ENCODE peak calls at places on chromosomes 5 and 9, in six cellular contexts. One of them, this sample, is unnamed.

GRCh38 chr5:140344683-140345423 is 1.6 kb downstream of the HBEGF start:
- DNase-seq in GM23338: peak; percentile 65
- DNase-seq in spleen: peak; percentile 44
- DNase-seq in uterus: no peak
- DNase-seq in body of pancreas: no peak
- DNase-seq in left ventricle myocardium inferior: no peak
- DNase-seq in this sample: no peak

GRCh38 chr5:9851458-9851857 is 221.3 kb upstream of the TAS2R1 start:
- DNase-seq in left ventricle myocardium inferior: no peak
- DNase-seq in body of pancreas: no peak
- DNase-seq in GM23338: no peak
- DNase-seq in uterus: no peak
- DNase-seq in spleen: no peak
- DNase-seq in this sample: peak; percentile 96

GRCh38 chr5:174610968-174611367 is 113.4 kb upstream of the MSX2 start:
- DNase-seq in left ventricle myocardium inferior: no peak
- DNase-seq in spleen: no peak
- DNase-seq in GM23338: no peak
- DNase-seq in uterus: no peak
- DNase-seq in body of pancreas: peak; percentile 14
- DNase-seq in this sample: peak; percentile 41

GRCh38 chr5:149062371-149063016 is 368 bp downstream of the SH3TC2 start:
- DNase-seq in spleen: no peak
- DNase-seq in uterus: no peak
- DNase-seq in left ventricle myocardium inferior: no peak
- DNase-seq in body of pancreas: no peak
- DNase-seq in GM23338: no peak
- DNase-seq in this sample: peak; percentile 79

GRCh38 chr9:297104-297794 is 82.6 kb downstream of the DOCK8 start:
- DNase-seq in GM23338: no peak
- DNase-seq in left ventricle myocardium inferior: no peak
- DNase-seq in uterus: no peak
- DNase-seq in body of pancreas: no peak
- DNase-seq in spleen: peak; percentile 82
- DNase-seq in this sample: no peak

GRCh38 chr5:154868702-154869101 is 10.3 kb downstream of the CNOT8 start:
- DNase-seq in left ventricle myocardium inferior: no peak
- DNase-seq in body of pancreas: no peak
- DNase-seq in spleen: no peak
- DNase-seq in uterus: no peak
- DNase-seq in GM23338: peak; percentile 69
- DNase-seq in this sample: no peak

GRCh38 chr5:107542831-107543231 is 127.9 kb downstream of the EFNA5 start:
- DNase-seq in body of pancreas: peak; percentile 70
- DNase-seq in uterus: peak; percentile 69
- DNase-seq in spleen: no peak
- DNase-seq in left ventricle myocardium inferior: peak; percentile 74
- DNase-seq in GM23338: no peak
- DNase-seq in this sample: peak; percentile 77

GRCh38 chr5:149427374-149427773 is 48.3 kb upstream of the IL17B start:
- DNase-seq in GM23338: no peak
- DNase-seq in body of pancreas: no peak
- DNase-seq in uterus: no peak
- DNase-seq in spleen: no peak
- DNase-seq in left ventricle myocardium inferior: no peak
- DNase-seq in this sample: no peak

GRCh38 chr9:135067091-135067710 is 20.3 kb upstream of the OLFM1 start:
- DNase-seq in body of pancreas: peak; percentile 5
- DNase-seq in uterus: peak; percentile 4
- DNase-seq in GM23338: no peak
- DNase-seq in spleen: peak; percentile 31
- DNase-seq in left ventricle myocardium inferior: no peak
- DNase-seq in this sample: no peak

GRCh38 chr9:108162664-108163063 is 673.1 kb upstream of the KLF4 start:
- DNase-seq in body of pancreas: no peak
- DNase-seq in GM23338: no peak
- DNase-seq in spleen: no peak
- DNase-seq in uterus: no peak
- DNase-seq in left ventricle myocardium inferior: no peak
- DNase-seq in this sample: peak; percentile 91

GRCh38 chr5:67475489-67475888 is 278.9 kb upstream of the CD180 start:
- DNase-seq in GM23338: no peak
- DNase-seq in uterus: no peak
- DNase-seq in left ventricle myocardium inferior: no peak
- DNase-seq in spleen: no peak
- DNase-seq in body of pancreas: no peak
- DNase-seq in this sample: no peak

GRCh38 chr5:153520137-153520536 is 29.7 kb downstream of the GRIA1 start:
- DNase-seq in spleen: no peak
- DNase-seq in body of pancreas: no peak
- DNase-seq in GM23338: no peak
- DNase-seq in uterus: no peak
- DNase-seq in left ventricle myocardium inferior: no peak
- DNase-seq in this sample: no peak

GRCh38 chr9:82170079-82170662 is 181.6 kb downstream of the SPATA31D1 start:
- DNase-seq in GM23338: peak; percentile 17
- DNase-seq in body of pancreas: no peak
- DNase-seq in spleen: no peak
- DNase-seq in left ventricle myocardium inferior: no peak
- DNase-seq in uterus: no peak
- DNase-seq in this sample: peak; percentile 15

GRCh38 chr5:117486291-117486690 is 911.7 kb upstream of the SEMA6A start:
- DNase-seq in spleen: no peak
- DNase-seq in uterus: no peak
- DNase-seq in body of pancreas: no peak
- DNase-seq in left ventricle myocardium inferior: no peak
- DNase-seq in GM23338: no peak
- DNase-seq in this sample: no peak

GRCh38 chr9:81625969-81626368 is 63.4 kb downstream of the TLE1 start:
- DNase-seq in body of pancreas: no peak
- DNase-seq in GM23338: no peak
- DNase-seq in left ventricle myocardium inferior: no peak
- DNase-seq in spleen: no peak
- DNase-seq in uterus: no peak
- DNase-seq in this sample: no peak

GRCh38 chr5:92371171-92371888 is 988.2 kb upstream of the ARRDC3 start:
- DNase-seq in spleen: no peak
- DNase-seq in body of pancreas: no peak
- DNase-seq in left ventricle myocardium inferior: no peak
- DNase-seq in uterus: no peak
- DNase-seq in GM23338: peak; percentile 8
- DNase-seq in this sample: no peak

GRCh38 chr5:173671121-173671949 is 54.9 kb upstream of the BOD1 start:
- DNase-seq in left ventricle myocardium inferior: peak; percentile 50
- DNase-seq in body of pancreas: peak; percentile 38
- DNase-seq in GM23338: no peak
- DNase-seq in uterus: peak; percentile 55
- DNase-seq in spleen: no peak
- DNase-seq in this sample: peak; percentile 26

GRCh38 chr5:88659529-88660325 is 223.3 kb downstream of the MEF2C start:
- DNase-seq in uterus: no peak
- DNase-seq in GM23338: peak; percentile 68
- DNase-seq in left ventricle myocardium inferior: no peak
- DNase-seq in spleen: no peak
- DNase-seq in body of pancreas: no peak
- DNase-seq in this sample: no peak

GRCh38 chr9:87148391-87149237 is 201.3 kb upstream of the GAS1 start:
- DNase-seq in uterus: peak; percentile 86
- DNase-seq in GM23338: peak; percentile 93
- DNase-seq in spleen: peak; percentile 77
- DNase-seq in left ventricle myocardium inferior: peak; percentile 89
- DNase-seq in body of pancreas: peak; percentile 77
- DNase-seq in this sample: peak; percentile 81

GRCh38 chr5:37838152-37838932 is 1.5 kb downstream of the GDNF start:
- DNase-seq in GM23338: peak; percentile 79
- DNase-seq in uterus: peak; percentile 18
- DNase-seq in spleen: no peak
- DNase-seq in body of pancreas: no peak
- DNase-seq in left ventricle myocardium inferior: no peak
- DNase-seq in this sample: peak; percentile 66

GRCh38 chr9:734831-735511 is 106.5 kb upstream of the DMRT1 start:
- DNase-seq in GM23338: no peak
- DNase-seq in uterus: peak; percentile 33
- DNase-seq in body of pancreas: no peak
- DNase-seq in spleen: no peak
- DNase-seq in left ventricle myocardium inferior: no peak
- DNase-seq in this sample: peak; percentile 99

GRCh38 chr5:66129184-66129583 is 14.9 kb upstream of the SREK1 start:
- DNase-seq in spleen: no peak
- DNase-seq in left ventricle myocardium inferior: no peak
- DNase-seq in uterus: no peak
- DNase-seq in GM23338: no peak
- DNase-seq in body of pancreas: no peak
- DNase-seq in this sample: no peak

GRCh38 chr9:95504053-95504963 is 12.5 kb downstream of the PTCH1 start:
- DNase-seq in left ventricle myocardium inferior: no peak
- DNase-seq in spleen: no peak
- DNase-seq in body of pancreas: no peak
- DNase-seq in GM23338: peak; percentile 84
- DNase-seq in uterus: no peak
- DNase-seq in this sample: peak; percentile 69

GRCh38 chr5:175745212-175745611 is 87.3 kb downstream of the HRH2 start:
- DNase-seq in body of pancreas: no peak
- DNase-seq in uterus: no peak
- DNase-seq in spleen: no peak
- DNase-seq in left ventricle myocardium inferior: no peak
- DNase-seq in GM23338: no peak
- DNase-seq in this sample: no peak

GRCh38 chr5:139635606-139636206 is 12.4 kb upstream of the CXXC5 start:
- DNase-seq in body of pancreas: peak; percentile 70
- DNase-seq in uterus: peak; percentile 62
- DNase-seq in left ventricle myocardium inferior: peak; percentile 85
- DNase-seq in GM23338: peak; percentile 87
- DNase-seq in spleen: peak; percentile 91
- DNase-seq in this sample: peak; percentile 98

GRCh38 chr5:151678713-151679112 is 8.0 kb downstream of the SPARC start:
- DNase-seq in left ventricle myocardium inferior: no peak
- DNase-seq in body of pancreas: no peak
- DNase-seq in uterus: no peak
- DNase-seq in spleen: no peak
- DNase-seq in GM23338: no peak
- DNase-seq in this sample: no peak

GRCh38 chr9:78132688-78133033 is 101.0 kb upstream of the GNAQ start:
- DNase-seq in spleen: no peak
- DNase-seq in GM23338: no peak
- DNase-seq in body of pancreas: no peak
- DNase-seq in uterus: no peak
- DNase-seq in left ventricle myocardium inferior: no peak
- DNase-seq in this sample: no peak
- H3K4me3 ChIP-seq in spleen: no peak overlapping the region
- H3K4me3 ChIP-seq in GM23338: no peak overlapping the region
- H3K4me3 ChIP-seq in body of pancreas: no peak overlapping the region
- H3K4me3 ChIP-seq in uterus: no peak overlapping the region
- H3K4me3 ChIP-seq in left ventricle myocardium inferior: peak overlapping the region; percentile 18
- H3K4me3 ChIP-seq in this sample: peak overlapping the region; percentile 28

GRCh38 chr9:1745980-1746379 is 269.2 kb upstream of the SMARCA2 start:
- DNase-seq in spleen: no peak
- DNase-seq in left ventricle myocardium inferior: no peak
- DNase-seq in GM23338: no peak
- DNase-seq in body of pancreas: no peak
- DNase-seq in uterus: no peak
- DNase-seq in this sample: no peak

GRCh38 chr9:1743121-1743710 is 271.9 kb upstream of the SMARCA2 start:
- DNase-seq in body of pancreas: no peak
- DNase-seq in left ventricle myocardium inferior: no peak
- DNase-seq in GM23338: no peak
- DNase-seq in uterus: no peak
- DNase-seq in spleen: no peak
- DNase-seq in this sample: no peak

DNA sequence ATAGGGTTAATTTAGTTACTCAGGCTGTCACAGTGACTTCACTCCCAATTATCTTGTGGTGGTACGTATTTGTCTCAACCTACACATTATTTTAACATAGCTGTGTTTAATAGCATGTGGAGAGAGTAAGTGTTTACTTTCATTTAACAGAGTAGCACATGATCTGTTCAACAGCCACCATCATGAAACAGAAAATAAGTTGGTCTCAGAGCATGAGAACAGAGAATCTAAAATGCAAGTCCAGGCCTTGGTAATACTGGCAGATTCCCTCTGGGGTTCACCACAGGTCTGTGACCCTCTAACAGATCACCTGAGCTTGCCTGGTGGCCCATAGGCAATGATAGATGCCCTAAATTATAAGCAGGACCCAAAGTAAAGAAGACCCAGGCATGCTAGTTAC is 267.6 kb upstream of the SMARCA2 start:
- DNase-seq in left ventricle myocardium inferior: no peak
- DNase-seq in GM23338: no peak
- DNase-seq in body of pancreas: no peak
- DNase-seq in uterus: no peak
- DNase-seq in spleen: no peak
- DNase-seq in this sample: no peak
- TF ChIP-seq CTCF in left ventricle myocardium inferior: no peak
- TF ChIP-seq CTCF in GM23338: no peak
- TF ChIP-seq CTCF in body of pancreas: no peak
- TF ChIP-seq CTCF in uterus: no peak
- TF ChIP-seq CTCF in spleen: no peak
- TF ChIP-seq CTCF in this sample: no peak

DNA sequence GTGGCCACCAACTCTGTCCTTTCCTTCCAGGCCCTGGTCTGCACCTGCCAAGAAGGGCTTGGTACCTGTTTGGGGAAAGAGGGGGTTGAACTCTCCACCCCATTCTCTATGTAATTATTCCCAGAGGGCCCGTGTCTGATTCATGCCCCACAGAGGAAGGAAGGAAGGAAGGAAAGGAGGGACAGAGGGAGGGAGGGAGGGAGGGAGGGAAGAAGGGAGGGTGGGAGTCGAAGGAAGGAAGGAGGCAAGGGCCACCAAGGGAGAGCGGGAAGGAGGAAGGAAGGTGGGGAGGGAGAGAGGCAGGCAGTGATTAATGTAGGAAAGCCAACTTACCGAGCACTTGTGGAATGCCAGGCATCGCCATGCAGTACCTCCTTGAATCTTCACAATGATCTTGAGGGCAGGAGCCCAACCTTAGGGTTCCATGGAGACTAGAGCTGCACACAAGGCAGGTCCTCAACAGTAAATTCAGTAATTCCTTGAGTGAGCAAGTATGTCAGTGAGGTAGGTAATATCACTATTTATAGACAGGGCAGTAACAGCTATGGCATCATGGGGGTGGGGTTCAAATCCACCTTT is 75.8 kb downstream of the FGF18 start:
- DNase-seq in left ventricle myocardium inferior: no peak
- DNase-seq in uterus: peak; percentile 35
- DNase-seq in spleen: no peak
- DNase-seq in body of pancreas: no peak
- DNase-seq in GM23338: peak; percentile 27
- DNase-seq in this sample: peak; percentile 9
- H3K4me3 ChIP-seq in left ventricle myocardium inferior: peak overlapping the region; percentile 33
- H3K4me3 ChIP-seq in uterus: no peak overlapping the region
- H3K4me3 ChIP-seq in spleen: no peak overlapping the region
- H3K4me3 ChIP-seq in body of pancreas: no peak overlapping the region
- H3K4me3 ChIP-seq in GM23338: peak overlapping the region; percentile 6
- H3K4me3 ChIP-seq in this sample: no peak overlapping the region

DNA sequence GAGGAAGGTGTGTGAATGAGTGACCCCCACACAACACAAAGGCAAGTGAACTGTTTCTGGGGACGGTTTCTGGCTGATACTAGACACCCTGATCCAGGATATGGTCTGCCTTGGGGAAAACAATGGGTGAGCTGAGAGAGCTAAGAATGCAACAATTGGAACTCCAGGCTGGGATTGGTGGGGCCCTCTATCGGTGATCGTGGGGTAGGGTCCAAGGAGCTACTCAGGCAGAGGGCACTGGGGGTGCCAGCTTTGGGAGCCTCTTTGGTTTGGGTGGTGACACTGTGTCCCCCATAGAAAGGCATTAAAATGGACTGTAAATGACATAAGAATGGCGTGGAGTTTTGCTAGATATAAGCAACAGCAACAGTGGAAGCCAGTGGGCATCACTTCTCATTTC is 439.1 kb downstream of the DMAC1 start:
- DNase-seq in GM23338: peak; percentile 74
- DNase-seq in spleen: no peak
- DNase-seq in left ventricle myocardium inferior: no peak
- DNase-seq in uterus: no peak
- DNase-seq in body of pancreas: no peak
- DNase-seq in this sample: no peak
- TF ChIP-seq CTCF in GM23338: peak; percentile 68
- TF ChIP-seq CTCF in spleen: no peak
- TF ChIP-seq CTCF in left ventricle myocardium inferior: no peak
- TF ChIP-seq CTCF in uterus: no peak
- TF ChIP-seq CTCF in body of pancreas: no peak
- TF ChIP-seq CTCF in this sample: no peak

This sample was measured in AG10803.